ENCODE peak calls at places on chromosome 9, in four cellular contexts. K is HFF-Myc, M is cerebellar cortex, A is HT1080. W is an unnamed sample.

GRCh38 chr9:10479172-10479571 is 133.6 kb downstream of the PTPRD start:
- DNase-seq in M (peak), A (peak), K (no peak), W (no peak)

GRCh38 chr9:88501086-88501485 is 33.9 kb upstream of the NXNL2 start:
- DNase-seq in M (no peak), A (no peak), K (no peak), W (no peak)

GRCh38 chr9:87387351-87388055 is 110.2 kb upstream of the DAPK1 start:
- DNase-seq in K (no peak), A (peak), M (no peak), W (no peak)

GRCh38 chr9:98657897-98658296 is 50.8 kb downstream of the GABBR2 start:
- DNase-seq in K (no peak), M (no peak), A (no peak), W (no peak)

GRCh38 chr9:98807811-98808195 is 333 bp downstream of the GALNT12 start:
- DNase-seq in K (no peak), M (no peak), A (no peak), W (no peak)

GRCh38 chr9:131661954-131662621 is 77.8 kb downstream of the RAPGEF1 start:
- DNase-seq in K (no peak), A (no peak), M (no peak), W (no peak)

GRCh38 chr9:107251756-107252322 is 31.2 kb upstream of the RAD23B start:
- DNase-seq in M (no peak), A (no peak), K (peak), W (no peak)

GRCh38 chr9:116312221-116312620 is 158.6 kb downstream of the PAPPA start:
- DNase-seq in K (no peak), A (no peak), M (no peak), W (no peak)

GRCh38 chr9:7144265-7145046 is 386.7 kb downstream of the KDM4C start:
- DNase-seq in M (no peak), K (no peak), A (peak), W (no peak)

GRCh38 chr9:37036237-37037136 is 2.4 kb upstream of the PAX5 start:
- DNase-seq in A (no peak), K (no peak), M (peak), W (peak)

GRCh38 chr9:90814355-90814754 is 12.7 kb downstream of the SYK start:
- DNase-seq in K (no peak), M (no peak), A (no peak), W (no peak)

GRCh38 chr9:94772654-94773303 is 46.3 kb downstream of the AOPEP start:
- DNase-seq in K (peak), M (peak), A (no peak), W (peak)

GRCh38 chr9:106376689-106377088 is 486.3 kb upstream of the ZNF462 start:
- DNase-seq in M (no peak), K (no peak), A (peak), W (no peak)

GRCh38 chr9:132008184-132008781 is 71.4 kb downstream of the MED27 start:
- DNase-seq in K (no peak), M (no peak), A (peak), W (no peak)

GRCh38 chr9:129275626-129276247 is 97.7 kb upstream of the IER5L start:
- DNase-seq in K (no peak), A (no peak), M (no peak), W (no peak)

GRCh38 chr9:129568560-129569505 is 52.1 kb downstream of the C9orf50 start:
- DNase-seq in M (peak), A (no peak), K (no peak), W (peak)

GRCh38 chr9:121827251-121827967 is 176.0 kb downstream of the DAB2IP start:
- DNase-seq in K (no peak), A (no peak), M (no peak), W (no peak)

GRCh38 chr9:33778700-33779351 is 16.5 kb upstream of the PRSS3 start:
- DNase-seq in A (peak), M (peak), K (no peak), W (peak)

GRCh38 chr9:20599195-20599594 is 23.1 kb downstream of the MLLT3 start:
- DNase-seq in M (no peak), A (no peak), K (no peak), W (no peak)

GRCh38 chr9:111662851-111663823 is 1.7 kb downstream of the GNG10 start:
- DNase-seq in M (no peak), K (no peak), A (no peak), W (no peak)

GRCh38 chr9:77897292-77897691 is 134.3 kb downstream of the GNAQ start:
- DNase-seq in M (no peak), K (peak), A (no peak), W (no peak)

W was measured in frontal cortex.